ENCODE peak calls at places on chromosomes 5 and 9, in six cellular contexts. K is HCT116, I is transverse colon, N is SK-N-SH, Y is K562, M is HepG2. W is an unnamed sample.

GRCh38 chr9:70382046-70382708 is 32.3 kb downstream of the KLF9 start:
- DNase-seq in K (no peak), Y (no peak), M (no peak), N (no peak), I (no peak), W (no peak)

GRCh38 chr9:7342229-7342628 is 457.3 kb downstream of the DMAC1 start:
- DNase-seq in M (no peak), Y (no peak), K (no peak), I (no peak), N (no peak), W (peak)

GRCh38 chr5:73118331-73119011 is 1.9 kb upstream of the TMEM171 start:
- DNase-seq in N (peak), I (peak), M (peak), Y (no peak), K (no peak), W (no peak)

GRCh38 chr5:24621809-24622208 is 23.0 kb downstream of the CDH10 start:
- DNase-seq in I (no peak), N (no peak), Y (no peak), K (no peak), M (no peak), W (peak)

GRCh38 chr9:38106488-38106887 is 37.5 kb upstream of the SHB start:
- DNase-seq in Y (no peak), N (no peak), K (no peak), M (no peak), I (no peak), W (no peak)

GRCh38 chr5:81986126-81986525 is 14.3 kb downstream of the ATG10 start:
- DNase-seq in I (no peak), Y (no peak), M (no peak), K (no peak), N (no peak), W (no peak)

GRCh38 chr9:137506274-137506673 is 43.9 kb downstream of the PNPLA7 start:
- DNase-seq in I (no peak), Y (no peak), N (no peak), K (no peak), M (no peak), W (no peak)

GRCh38 chr9:70981312-70981711 is 140.1 kb downstream of the TRPM3 start:
- DNase-seq in K (no peak), I (no peak), M (no peak), Y (no peak), N (no peak), W (no peak)

GRCh38 chr9:114662081-114662989 is 4.7 kb upstream of the TEX53 start:
- DNase-seq in Y (peak), M (peak), K (no peak), N (peak), I (peak), W (peak)

GRCh38 chr5:33737697-33738096 is 154.1 kb downstream of the ADAMTS12 start:
- DNase-seq in N (no peak), Y (no peak), M (no peak), K (no peak), I (no peak), W (no peak)

GRCh38 chr5:25362799-25363198 is 718.0 kb upstream of the CDH10 start:
- DNase-seq in K (no peak), N (no peak), I (no peak), Y (no peak), M (no peak), W (no peak)

GRCh38 chr9:20623021-20623747 is 885 bp upstream of the MLLT3 start:
- DNase-seq in M (no peak), N (no peak), I (peak), K (no peak), Y (no peak), W (no peak)

GRCh38 chr5:8366296-8366695 is 497.3 kb downstream of the MTRR start:
- DNase-seq in K (no peak), M (no peak), Y (no peak), N (no peak), I (no peak), W (no peak)

GRCh38 chr5:149694007-149694406 is 36.1 kb upstream of the PPARGC1B start:
- DNase-seq in I (no peak), M (peak), K (no peak), N (no peak), Y (no peak), W (no peak)

GRCh38 chr9:134736791-134737489 is 95.3 kb downstream of the COL5A1 start:
- DNase-seq in Y (no peak), K (no peak), I (no peak), N (no peak), M (no peak), W (no peak)

GRCh38 chr5:172264814-172265213 is 18.8 kb downstream of the UBTD2 start:
- DNase-seq in K (no peak), I (no peak), M (no peak), N (no peak), Y (no peak), W (no peak)

GRCh38 chr9:129576546-129577543 is 44.1 kb downstream of the C9orf50 start:
- DNase-seq in M (no peak), N (no peak), I (no peak), Y (no peak), K (no peak), W (no peak)

GRCh38 chr5:137497396-137498290 is 1.5 kb downstream of the SPOCK1 start:
- DNase-seq in N (peak), M (no peak), Y (no peak), K (no peak), I (no peak), W (no peak)

GRCh38 chr5:140549237-140550144 is 2.0 kb downstream of the EIF4EBP3 start:
- DNase-seq in I (peak), Y (peak), M (no peak), N (peak), K (no peak), W (peak)

GRCh38 chr9:130444565-130445221 is at the start of gene ASS1:
- DNase-seq in I (peak), K (no peak), Y (peak), N (no peak), M (peak), W (no peak)

GRCh38 chr9:130938652-130939404 is at the start of gene FIBCD1:
- DNase-seq in N (peak), Y (peak), I (peak), M (no peak), K (peak), W (peak)

GRCh38 chr9:125568616-125569015 is 138.4 kb downstream of the MAPKAP1 start:
- DNase-seq in K (no peak), Y (no peak), I (no peak), N (no peak), M (no peak), W (no peak)

GRCh38 chr5:150043657-150044333 is 42.6 kb downstream of the CSF1R start:
- DNase-seq in I (peak), N (no peak), K (no peak), Y (no peak), M (no peak), W (peak)

DNA sequence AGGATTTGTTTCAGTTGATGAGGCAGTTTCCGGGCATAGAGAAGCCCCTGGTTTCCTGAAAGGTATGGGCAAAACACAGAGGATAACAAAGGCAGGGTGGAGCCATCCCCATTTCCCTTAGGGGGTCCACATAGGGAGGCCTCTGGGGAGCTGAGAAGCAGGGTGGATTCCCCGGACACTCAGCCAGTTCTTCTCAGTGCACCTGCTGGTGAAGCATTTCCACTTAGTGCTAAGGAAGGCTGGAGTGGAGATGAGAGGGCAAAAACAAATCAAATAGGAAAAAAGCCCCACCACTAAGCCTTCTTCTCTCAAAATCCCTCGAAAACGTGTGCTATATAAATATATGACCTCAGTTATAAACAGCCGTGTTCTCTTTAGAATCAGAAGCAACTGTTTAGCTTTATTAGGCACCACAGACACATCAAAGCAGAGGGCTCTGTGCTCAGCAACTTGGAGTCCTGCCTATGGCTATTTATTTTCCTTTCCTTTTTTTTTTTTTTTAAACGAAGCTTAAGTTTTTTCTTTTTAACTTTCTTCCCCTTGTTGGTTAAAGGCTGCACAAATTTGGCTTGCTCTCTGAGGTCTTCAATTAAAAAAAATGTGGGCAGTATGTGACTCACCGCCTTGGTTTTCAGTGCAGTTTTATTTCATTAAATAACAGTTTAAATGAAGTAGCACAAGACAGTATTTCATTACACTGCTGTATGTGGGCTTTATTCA is 67.7 kb downstream of the PRDM6 start:
- DNase-seq in I (no peak), Y (no peak), M (no peak), N (no peak), K (no peak), W (no peak)
- TF ChIP-seq POLR2AphosphoS5 in I (no peak), Y (no peak), M (no peak), N (no peak), K (no peak), W (no peak)

GRCh38 chr5:173293817-173294672 is 34.2 kb downstream of the STC2 start:
- DNase-seq in M (peak), Y (peak), N (peak), K (peak), I (peak), W (peak)
- TF ChIP-seq POLR2AphosphoS5 in M (no peak), Y (no peak), N (no peak), K (no peak), I (no peak), W (no peak)

GRCh38 chr9:122821278-122821952 is 7.0 kb downstream of the PDCL start:
- DNase-seq in K (no peak), I (peak), N (no peak), M (no peak), Y (peak), W (peak)

GRCh38 chr9:122819326-122819725 is 9.1 kb downstream of the PDCL start:
- DNase-seq in K (no peak), Y (no peak), I (no peak), N (no peak), M (no peak), W (no peak)

GRCh38 chr9:122820490-122820845 is 7.9 kb downstream of the PDCL start:
- DNase-seq in K (no peak), N (no peak), I (no peak), M (no peak), Y (no peak), W (no peak)

GRCh38 chr9:122822056-122822455 is 6.3 kb downstream of the PDCL start:
- DNase-seq in Y (no peak), K (no peak), N (no peak), M (no peak), I (no peak), W (no peak)

GRCh38 chr9:122819791-122820489 is 8.4 kb downstream of the PDCL start:
- DNase-seq in K (no peak), Y (no peak), N (no peak), I (no peak), M (no peak), W (no peak)
- TF ChIP-seq POLR2AphosphoS5 in K (no peak), Y (no peak), N (no peak), I (no peak), M (no peak), W (no peak)

GRCh38 chr5:143588933-143589662 is 185.6 kb upstream of the NR3C1 start:
- DNase-seq in Y (no peak), I (no peak), K (no peak), M (peak), N (no peak), W (no peak)
- TF ChIP-seq POLR2AphosphoS5 in Y (no peak), I (no peak), K (no peak), M (no peak), N (no peak), W (no peak)